ENCODE peak calls at places on chromosomes 7 and 10, in six cellular contexts. O is Panc1; C is CD4-positive, alpha-beta memory T cell; Q is IMR-90; K is stomach; T is AG04450. M is an unnamed sample.

GRCh38 chr7:116593359-116594075 is 68.7 kb downstream of the CAV1 start:
- DNase-seq in O (no peak), K (no peak), T (no peak), C (no peak), Q (no peak), M (no peak)

GRCh38 chr7:142646274-142646895 is 102.9 kb upstream of the PRSS1 start:
- DNase-seq in C (no peak), K (no peak), Q (no peak), O (no peak), T (no peak), M (no peak)

GRCh38 chr7:20201380-20201779 is 15.8 kb downstream of the MACC1 start:
- DNase-seq in K (no peak), Q (no peak), T (no peak), O (no peak), C (no peak), M (no peak)

GRCh38 chr7:139231513-139232376 is 708 bp downstream of the UBN2 start:
- DNase-seq in T (no peak), K (peak; percentile 27), O (no peak), C (peak; percentile 40), Q (peak; percentile 6), M (no peak)

GRCh38 chr7:96486681-96487080 is 164.8 kb upstream of the SLC25A13 start:
- DNase-seq in C (no peak), O (no peak), T (no peak), Q (no peak), K (no peak), M (no peak)

GRCh38 chr7:151185762-151186639 is 1.0 kb downstream of the ASB10 start:
- DNase-seq in T (no peak), O (no peak), C (no peak), K (no peak), Q (no peak), M (no peak)

GRCh38 chr7:99741438-99741795 is 6.4 kb upstream of the CYP3A7 start:
- DNase-seq in T (no peak), C (no peak), Q (no peak), O (no peak), K (no peak), M (no peak)

GRCh38 chr7:116854132-116854531 is 8.3 kb upstream of the CAPZA2 start:
- DNase-seq in O (no peak), Q (no peak), C (no peak), T (no peak), K (no peak), M (no peak)

GRCh38 chr10:94403034-94403822 is 887 bp downstream of the TBC1D12 start:
- DNase-seq in Q (peak; percentile 67), T (peak; percentile 16), K (peak; percentile 76), C (peak; percentile 8), O (no peak), M (no peak)

GRCh38 chr10:83991986-83992753 is 147.1 kb upstream of the GHITM start:
- DNase-seq in C (no peak), O (no peak), T (no peak), Q (no peak), K (no peak), M (no peak)

GRCh38 chr7:45075871-45076796 is 12.6 kb downstream of the NACAD start:
- DNase-seq in C (no peak), Q (no peak), T (no peak), O (no peak), K (no peak), M (no peak)

GRCh38 chr10:72186633-72187330 is 29.0 kb upstream of the ANAPC16 start:
- DNase-seq in T (no peak), C (no peak), Q (peak; percentile 41), K (no peak), O (no peak), M (no peak)

GRCh38 chr10:48941427-48942075 is 1.9 kb upstream of the LRRC18 start:
- DNase-seq in K (no peak), Q (no peak), O (no peak), C (no peak), T (no peak), M (no peak)

GRCh38 chr7:114047889-114048288 is 129.1 kb upstream of the PPP1R3A start:
- DNase-seq in O (peak; percentile 12), Q (peak; percentile 69), T (peak; percentile 42), C (peak; percentile 7), K (no peak), M (no peak)

GRCh38 chr10:77400041-77400440 is 237.6 kb downstream of the KCNMA1 start:
- DNase-seq in C (no peak), O (no peak), T (no peak), K (no peak), Q (no peak), M (no peak)

GRCh38 chr10:31759124-31759798 is 169.4 kb downstream of the ARHGAP12 start:
- DNase-seq in Q (no peak), O (no peak), C (peak; percentile 33), T (no peak), K (peak; percentile 67), M (no peak)

GRCh38 chr10:34172936-34173533 is 642.1 kb downstream of the PARD3 start:
- DNase-seq in Q (no peak), O (no peak), C (no peak), T (no peak), K (no peak), M (no peak)

GRCh38 chr7:18013936-18014335 is 13.7 kb downstream of the PRPS1L1 start:
- DNase-seq in O (no peak), T (no peak), K (no peak), C (no peak), Q (peak; percentile 75), M (no peak)

GRCh38 chr10:42475168-42476098 is 162.9 kb downstream of the ZNF33B start:
- DNase-seq in C (no peak), K (no peak), T (no peak), O (peak; percentile 17), Q (peak; percentile 16), M (peak; percentile 29)

GRCh38 chr7:134120405-134120804 is 6.7 kb upstream of the LRGUK start:
- DNase-seq in O (no peak), C (no peak), Q (peak; percentile 3), T (no peak), K (no peak), M (no peak)

GRCh38 chr10:16854623-16855022 is 37.4 kb upstream of the RSU1 start:
- DNase-seq in C (no peak), Q (no peak), T (no peak), O (no peak), K (no peak), M (no peak)

DNA sequence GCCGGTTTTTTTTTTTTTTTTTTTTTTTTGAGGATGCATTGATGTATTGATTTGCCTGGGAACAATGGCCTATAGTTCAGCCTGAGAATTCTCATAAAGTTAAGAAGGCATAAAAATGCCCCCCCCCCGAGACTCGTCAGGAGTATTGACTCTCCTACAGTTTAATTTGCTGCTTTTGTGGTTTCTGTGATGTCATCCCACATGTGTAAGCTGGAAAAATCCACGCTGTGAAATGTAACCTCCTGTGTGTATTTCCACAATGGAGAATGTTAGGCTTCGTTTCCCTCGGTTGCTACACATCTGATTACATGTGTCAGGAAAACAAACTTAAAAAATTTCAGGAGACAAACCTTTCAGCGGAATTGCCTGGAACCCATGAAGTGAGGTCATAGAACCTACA is 117.9 kb downstream of the FANK1 start:
- DNase-seq in C (no peak), T (peak; percentile 7), K (no peak), O (no peak), Q (peak; percentile 78), M (peak; percentile 30)
- H3K4me3 ChIP-seq in C (no peak overlapping the region), T (no peak overlapping the region), K (no peak overlapping the region), O (no peak overlapping the region), Q (no peak overlapping the region), M (no peak overlapping the region)

DNA sequence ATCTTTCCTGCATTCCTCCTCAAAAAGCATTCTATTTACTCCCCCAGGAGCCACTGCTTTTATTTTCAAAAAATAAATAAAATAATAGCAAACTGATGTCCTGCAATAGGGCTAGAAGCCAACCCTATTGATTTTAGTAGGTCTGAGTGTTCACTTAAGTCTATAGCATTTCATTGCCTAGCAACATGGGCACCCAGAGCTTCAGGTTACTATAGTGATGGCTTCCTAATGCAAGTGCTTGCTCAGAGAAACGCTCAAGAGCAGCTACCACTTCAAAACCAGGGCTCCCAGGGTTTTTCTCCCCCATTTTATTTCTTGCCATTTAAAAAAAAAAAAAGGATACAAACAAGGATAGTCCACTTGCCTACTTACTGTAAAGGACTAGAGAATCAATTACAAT is 133.5 kb downstream of the VPS41 start:
- DNase-seq in T (no peak), O (no peak), Q (no peak), K (no peak), C (no peak), M (no peak)
- H3K4me3 ChIP-seq in T (no peak overlapping the region), O (no peak overlapping the region), Q (no peak overlapping the region), K (no peak overlapping the region), C (no peak overlapping the region), M (no peak overlapping the region)

DNA sequence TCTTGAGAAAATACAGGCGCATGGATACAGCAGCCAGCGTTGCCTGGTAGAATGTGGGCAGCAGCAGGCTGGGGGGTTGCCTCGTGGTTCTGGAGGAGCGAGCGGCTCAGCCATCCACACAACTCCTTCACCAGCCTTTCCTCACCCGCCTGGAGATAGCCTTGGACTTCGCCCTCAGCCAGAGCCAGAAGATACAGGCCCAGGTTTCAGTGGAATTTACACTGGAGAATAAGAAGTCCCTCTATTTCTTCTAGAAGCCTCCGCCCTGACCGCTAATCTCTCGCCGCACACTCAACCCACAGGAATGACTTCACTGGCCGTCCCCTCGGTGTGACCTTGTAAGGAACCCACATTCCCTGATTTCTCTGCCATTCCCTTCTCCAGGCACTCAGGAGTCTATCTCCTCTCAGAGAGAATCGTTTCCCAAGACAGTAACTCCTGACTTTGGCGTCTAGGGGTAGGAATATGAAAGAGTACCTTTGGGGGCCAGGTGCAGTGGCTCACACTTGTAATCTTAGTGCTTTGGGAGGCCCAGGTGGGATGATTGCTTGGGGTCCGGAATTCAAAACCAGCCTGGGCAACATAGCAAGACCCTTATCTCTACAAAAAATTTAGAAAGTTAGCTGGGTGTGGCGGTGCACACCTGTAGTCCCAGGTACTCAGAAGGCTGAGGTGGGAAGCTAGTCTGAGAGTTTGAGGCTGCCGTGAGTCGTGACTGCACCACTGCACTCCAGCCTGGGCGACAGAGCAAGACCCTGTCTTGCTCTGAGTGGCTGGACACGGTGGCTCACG is 52.0 kb upstream of the ECHDC3 start:
- DNase-seq in O (no peak), K (no peak), C (no peak), T (no peak), Q (no peak), M (no peak)
- H3K4me3 ChIP-seq in O (no peak overlapping the region), K (no peak overlapping the region), C (no peak overlapping the region), T (no peak overlapping the region), Q (no peak overlapping the region), M (no peak overlapping the region)

GRCh38 chr7:112138938-112139337 is 67.3 kb downstream of the DOCK4 start:
- DNase-seq in K (no peak), C (no peak), T (no peak), Q (no peak), O (no peak), M (no peak)

GRCh38 chr7:112136707-112137008 is 69.5 kb downstream of the DOCK4 start:
- DNase-seq in O (no peak), C (no peak), T (no peak), K (no peak), Q (no peak), M (no peak)

GRCh38 chr7:112137141-112138101 is 68.8 kb downstream of the DOCK4 start:
- DNase-seq in C (no peak), K (no peak), T (no peak), Q (no peak), O (no peak), M (no peak)

GRCh38 chr7:112140600-112140999 is 65.6 kb downstream of the DOCK4 start:
- DNase-seq in Q (no peak), O (no peak), T (no peak), C (no peak), K (no peak), M (no peak)

DNA sequence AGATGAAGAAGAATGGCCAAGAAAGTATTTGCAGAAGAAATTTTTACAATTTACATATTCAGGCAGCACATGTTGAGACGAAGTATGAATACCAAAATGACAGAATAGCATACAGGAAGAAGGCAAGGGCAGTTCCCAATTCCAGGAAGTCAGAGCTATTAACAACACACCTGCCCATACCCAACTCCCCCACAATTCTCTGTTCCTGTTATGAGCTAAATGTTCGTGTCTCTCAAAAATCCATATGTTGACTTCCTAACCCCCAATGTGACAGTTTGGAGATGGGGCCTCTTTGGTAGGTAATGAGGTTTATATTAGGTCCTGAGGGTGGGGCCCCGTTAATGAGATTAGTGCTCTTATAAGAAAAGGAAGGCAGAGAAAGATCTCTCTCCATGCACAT is 67.7 kb downstream of the DOCK4 start:
- DNase-seq in Q (no peak), K (no peak), O (no peak), T (no peak), C (no peak), M (no peak)
- H3K4me3 ChIP-seq in Q (no peak overlapping the region), K (no peak overlapping the region), O (no peak overlapping the region), T (no peak overlapping the region), C (no peak overlapping the region), M (no peak overlapping the region)

M was measured in HFF-Myc.